ENCODE peak calls at places on chromosomes 6 and 20, in five cellular contexts. P is mesenchymal stem cell, X is H9, R is H1, M is IMR-90. I is an unnamed sample.

GRCh38 chr20:33926425-33926824 is 67.3 kb upstream of the RALY start:
- DNase-seq in P (no peak), X (no peak), R (no peak), M (peak; percentile 6), I (no peak)

GRCh38 chr20:51221791-51222408 is 199.0 kb upstream of the KCNG1 start:
- DNase-seq in P (peak; percentile 24), X (peak; percentile 72), R (peak; percentile 23), M (peak; percentile 68), I (no peak)

GRCh38 chr6:157184202-157185015 is 138.9 kb downstream of the TMEM242 start:
- DNase-seq in P (peak; percentile 62), X (peak; percentile 88), R (peak; percentile 57), M (peak; percentile 56), I (peak; percentile 33)

GRCh38 chr20:38607351-38607750 is 5.7 kb downstream of the ARHGAP40 start:
- DNase-seq in P (no peak), X (peak; percentile 52), R (no peak), M (no peak), I (no peak)

GRCh38 chr6:66199146-66199545 is 492.1 kb upstream of the EYS start:
- DNase-seq in P (no peak), X (no peak), R (no peak), M (peak; percentile 6), I (no peak)

GRCh38 chr6:161444464-161444863 is 170.6 kb upstream of the AGPAT4 start:
- DNase-seq in P (peak; percentile 41), X (peak; percentile 49), R (no peak), M (peak; percentile 24), I (no peak)

GRCh38 chr6:85185977-85186376 is 263.9 kb upstream of the NT5E start:
- DNase-seq in P (no peak), X (no peak), R (no peak), M (peak; percentile 22), I (no peak)

GRCh38 chr6:7138921-7139358 is 31.2 kb downstream of the RREB1 start:
- DNase-seq in P (no peak), X (peak; percentile 64), R (no peak), M (no peak), I (no peak)

GRCh38 chr6:160010067-160010466 is 41.2 kb downstream of the IGF2R start:
- DNase-seq in P (peak; percentile 55), X (no peak), R (no peak), M (peak; percentile 17), I (no peak)

GRCh38 chr6:7219310-7219709 is 93.7 kb downstream of the SSR1 start:
- DNase-seq in P (peak; percentile 55), X (no peak), R (no peak), M (peak; percentile 52), I (no peak)

GRCh38 chr6:141395443-141396008 is 737.2 kb upstream of the GJE1 start:
- DNase-seq in P (no peak), X (no peak), R (no peak), M (no peak), I (no peak)

GRCh38 chr6:13302291-13302690 is 26.0 kb downstream of the TBC1D7 start:
- DNase-seq in P (no peak), X (no peak), R (no peak), M (no peak), I (no peak)

GRCh38 chr6:123619156-123619555 is 17.6 kb downstream of the TRDN start:
- DNase-seq in P (no peak), X (no peak), R (no peak), M (no peak), I (no peak)

GRCh38 chr6:13725052-13725451 is 13.4 kb upstream of the RANBP9 start:
- DNase-seq in P (no peak), X (no peak), R (no peak), M (no peak), I (no peak)

GRCh38 chr20:63000958-63001357 is 5.8 kb downstream of the BHLHE23 start:
- DNase-seq in P (no peak), X (no peak), R (no peak), M (no peak), I (no peak)

DNA sequence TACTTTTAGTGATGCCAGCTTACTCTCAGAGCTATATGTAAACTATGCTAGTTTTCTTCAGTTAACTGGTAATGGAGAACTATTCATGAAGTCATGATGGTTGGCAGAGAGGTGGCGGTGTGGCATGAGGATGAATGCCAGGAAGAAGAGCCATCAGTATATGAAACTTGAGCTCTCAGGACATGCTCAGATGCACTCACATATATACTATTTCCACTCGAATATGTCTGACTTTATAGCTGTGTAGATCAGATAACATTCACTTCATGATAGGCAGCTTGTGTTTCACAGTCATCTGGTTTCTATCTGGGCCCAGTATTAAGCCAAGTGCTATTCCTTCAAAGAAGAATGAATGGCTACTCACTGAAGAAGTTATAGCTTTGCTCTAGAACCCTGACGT is 46.2 kb upstream of the CEP85L start:
- DNase-seq in P (no peak), X (no peak), R (no peak), M (no peak), I (no peak)
- H3K4ac ChIP-seq in P (no peak overlapping the region), X (no peak overlapping the region), R (no peak overlapping the region), M (no peak overlapping the region), I (no peak overlapping the region)

GRCh38 chr6:31210119-31210518 is 39.6 kb upstream of the POU5F1 start:
- DNase-seq in P (no peak), X (no peak), R (no peak), M (no peak), I (no peak)

GRCh38 chr6:31205638-31206037 is 35.2 kb upstream of the POU5F1 start:
- DNase-seq in P (no peak), X (no peak), R (no peak), M (no peak), I (no peak)

GRCh38 chr6:31210842-31211241 is 40.4 kb upstream of the POU5F1 start:
- DNase-seq in P (no peak), X (no peak), R (no peak), M (no peak), I (no peak)

GRCh38 chr6:31209137-31209536 is 38.7 kb upstream of the POU5F1 start:
- DNase-seq in P (no peak), X (no peak), R (no peak), M (no peak), I (no peak)

GRCh38 chr6:31208506-31208905 is 38.0 kb upstream of the POU5F1 start:
- DNase-seq in P (no peak), X (no peak), R (no peak), M (no peak), I (no peak)
- H3K23ac ChIP-seq in P (no peak overlapping the region), X (no peak overlapping the region), R (no peak overlapping the region), M (no peak overlapping the region), I (no peak overlapping the region)

GRCh38 chr6:125821825-125822281 is 31.1 kb downstream of the NCOA7 start:
- DNase-seq in P (no peak), X (no peak), R (no peak), M (no peak), I (no peak)
- H3K4ac ChIP-seq in P (no peak overlapping the region), X (no peak overlapping the region), R (no peak overlapping the region), M (no peak overlapping the region), I (no peak overlapping the region)

GRCh38 chr6:2902470-2902762 is 693 bp downstream of the SERPINB9 start:
- DNase-seq in P (no peak), X (no peak), R (no peak), M (peak; percentile 24), I (no peak)

GRCh38 chr6:2899596-2899995 is 3.5 kb downstream of the SERPINB9 start:
- DNase-seq in P (no peak), X (no peak), R (no peak), M (no peak), I (no peak)

GRCh38 chr6:2896741-2897140 is 6.4 kb downstream of the SERPINB9 start:
- DNase-seq in P (no peak), X (no peak), R (no peak), M (no peak), I (no peak)

GRCh38 chr6:2900221-2900807 is 2.8 kb downstream of the SERPINB9 start:
- DNase-seq in P (no peak), X (peak; percentile 22), R (no peak), M (no peak), I (no peak)

GRCh38 chr6:2900821-2901644 is 2.1 kb downstream of the SERPINB9 start:
- DNase-seq in P (peak; percentile 13), X (peak; percentile 25), R (no peak), M (no peak), I (no peak)
- H3K23ac ChIP-seq in P (peak overlapping the region; percentile 23), X (no peak overlapping the region), R (no peak overlapping the region), M (peak overlapping the region; percentile 43), I (no peak overlapping the region)

GRCh38 chr6:31796993-31797385 is 1.4 kb upstream of the VARS1 start:
- DNase-seq in P (no peak), X (no peak), R (no peak), M (no peak), I (no peak)

GRCh38 chr6:31792741-31793140 is 2.8 kb downstream of the VARS1 start:
- DNase-seq in P (peak; percentile 59), X (no peak), R (no peak), M (peak; percentile 43), I (no peak)

GRCh38 chr6:31794294-31794865 is 1.2 kb downstream of the VARS1 start:
- DNase-seq in P (peak; percentile 55), X (no peak), R (no peak), M (peak; percentile 40), I (no peak)

GRCh38 chr6:31795616-31796298 is at the start of gene VARS1:
- DNase-seq in P (peak; percentile 87), X (peak; percentile 95), R (no peak), M (peak; percentile 84), I (peak; percentile 82)

DNA sequence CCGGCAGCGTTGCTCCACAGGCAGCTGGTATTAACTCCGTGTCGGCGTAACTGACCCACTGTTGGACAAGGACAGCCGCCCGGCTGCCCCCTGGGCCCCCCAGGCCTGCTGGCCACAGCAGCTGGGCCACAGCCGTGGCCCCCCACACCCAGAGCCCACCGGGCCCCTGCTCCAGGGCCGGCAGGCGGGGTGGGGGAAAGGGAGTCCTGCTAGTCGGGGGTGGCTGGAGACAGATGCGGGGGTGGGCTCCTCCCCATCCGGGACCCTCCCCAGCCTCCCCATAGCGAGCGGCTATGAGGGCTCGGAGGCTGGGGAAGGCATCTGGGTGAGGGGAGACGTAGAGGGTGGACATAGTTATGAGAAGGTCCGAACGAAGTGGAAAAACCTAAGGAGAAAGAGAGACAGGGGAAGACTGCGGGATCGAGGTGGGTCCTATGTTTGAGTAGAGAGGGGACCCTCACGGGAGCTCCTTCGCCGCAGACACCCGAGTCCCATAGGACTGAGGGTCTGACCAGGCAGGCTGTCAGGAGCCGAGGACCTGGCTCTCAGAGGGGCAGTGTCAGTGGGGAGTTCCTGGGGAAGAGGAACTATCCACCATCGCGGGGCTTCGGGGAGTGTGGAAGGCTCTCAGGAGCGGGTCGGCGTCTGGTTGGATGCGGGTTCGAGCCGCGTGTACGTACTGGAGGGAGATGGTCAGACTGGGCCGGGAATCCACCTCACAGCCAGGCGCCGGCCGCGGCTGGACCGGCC is 511 bp downstream of the VARS1 start:
- DNase-seq in P (peak; percentile 62), X (no peak), R (no peak), M (no peak), I (peak; percentile 27)
- H3K4ac ChIP-seq in P (peak overlapping the region; percentile 86), X (no peak overlapping the region), R (peak overlapping the region; percentile 78), M (peak overlapping the region; percentile 98), I (no peak overlapping the region)

I was measured in neuronal stem cell.